ENCODE peak calls at places on chromosomes 12 and 14, in four cellular contexts. Q is bronchial epithelial cell, E is BJ, K is IMR-90. F is an unnamed sample.

GRCh38 chr14:60734465-60735242 is at the start of gene MNAT1:
- DNase-seq in Q (peak), E (peak), K (peak), F (no peak)

GRCh38 chr12:120363274-120363855 is 5.6 kb downstream of the MSI1 start:
- DNase-seq in Q (no peak), E (no peak), K (no peak), F (no peak)

GRCh38 chr14:59090572-59090971 is 97.9 kb upstream of the DAAM1 start:
- DNase-seq in Q (no peak), E (no peak), K (no peak), F (no peak)

GRCh38 chr14:102055181-102055901 is 31.5 kb downstream of the HSP90AA1 start:
- DNase-seq in Q (peak), E (peak), K (peak), F (no peak)

GRCh38 chr14:35400707-35401421 is 3.7 kb downstream of the NFKBIA start:
- DNase-seq in Q (peak), E (no peak), K (no peak), F (no peak)

GRCh38 chr14:21924479-21924878 is 250.9 kb upstream of the OR4E1 start:
- DNase-seq in Q (no peak), E (no peak), K (no peak), F (no peak)

GRCh38 chr12:46783881-46784280 is 41.9 kb downstream of the SLC38A4 start:
- DNase-seq in Q (no peak), E (no peak), K (peak), F (no peak)

GRCh38 chr12:6118891-6119568 is 5.4 kb downstream of the VWF start:
- DNase-seq in Q (no peak), E (no peak), K (no peak), F (no peak)

DNA sequence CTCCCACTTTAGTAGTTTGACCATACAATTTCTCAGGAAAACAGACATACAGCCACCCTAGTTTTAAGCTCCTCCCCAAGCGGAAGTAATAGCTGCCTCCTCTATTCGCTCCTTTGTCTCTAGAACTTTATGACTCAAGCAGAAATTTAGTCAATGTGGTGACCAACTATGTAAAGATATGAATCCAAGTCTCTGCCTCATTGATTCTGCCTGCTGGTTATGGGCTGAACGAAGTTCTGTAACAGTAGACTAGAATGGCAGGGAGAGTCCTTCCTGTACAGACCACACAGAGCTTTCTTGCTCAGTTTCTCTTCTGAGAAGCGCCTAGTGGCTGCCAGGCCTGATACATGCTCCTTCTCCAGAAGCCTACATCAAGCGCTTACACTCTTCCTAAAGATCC is 19.1 kb downstream of the KICS2 start:
- DNase-seq in Q (no peak), E (no peak), K (no peak), F (no peak)
- TF ChIP-seq CTCF in Q (no peak), E (no peak), K (no peak), F (no peak)

GRCh38 chr12:59370933-59371332 is 224.9 kb upstream of the SLC16A7 start:
- DNase-seq in Q (peak), E (no peak), K (no peak), F (no peak)

GRCh38 chr12:59375633-59376032 is 220.2 kb upstream of the SLC16A7 start:
- DNase-seq in Q (no peak), E (no peak), K (no peak), F (no peak)

GRCh38 chr12:59374783-59375182 is 221.0 kb upstream of the SLC16A7 start:
- DNase-seq in Q (no peak), E (no peak), K (no peak), F (no peak)

GRCh38 chr12:59372971-59373370 is 222.9 kb upstream of the SLC16A7 start:
- DNase-seq in Q (peak), E (no peak), K (peak), F (no peak)
- TF ChIP-seq CTCF in Q (peak), E (peak), K (peak), F (peak)

GRCh38 chr14:106277503-106277902 is 751.1 kb downstream of the TMEM121 start:
- DNase-seq in Q (no peak), E (no peak), K (no peak), F (no peak)
- TF ChIP-seq CTCF in Q (no peak), E (no peak), K (no peak), F (peak)

DNA sequence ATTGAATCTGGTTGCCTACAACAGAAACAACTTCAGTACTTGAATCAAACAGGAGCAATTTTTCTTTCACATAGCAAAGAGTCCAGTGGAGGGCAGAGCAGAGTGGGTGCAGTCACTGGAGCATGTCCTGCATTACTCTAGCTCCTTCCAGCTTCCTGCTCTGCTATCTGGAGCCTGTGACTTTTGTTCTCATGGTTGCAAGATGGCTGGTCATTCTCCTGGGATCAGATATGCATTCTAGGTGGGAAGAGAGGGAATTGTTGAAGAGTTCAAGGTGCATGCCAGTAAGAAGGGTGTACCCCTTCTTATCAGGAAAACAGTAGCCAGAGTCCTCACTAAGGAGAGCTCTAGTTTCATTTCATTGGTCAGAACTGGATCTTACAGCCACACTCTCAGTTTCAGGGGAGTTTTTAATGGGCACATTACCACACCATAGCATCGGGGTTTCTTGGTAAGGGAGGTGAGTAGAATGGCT is 8.0 kb downstream of the IFT43 start:
- DNase-seq in Q (no peak), E (no peak), K (no peak), F (no peak)
- TF ChIP-seq CTCF in Q (no peak), E (no peak), K (no peak), F (peak)

GRCh38 chr12:21613931-21614330 is 9.3 kb upstream of the GYS2 start:
- DNase-seq in Q (peak), E (no peak), K (no peak), F (no peak)
- TF ChIP-seq CTCF in Q (peak), E (no peak), K (no peak), F (no peak)

GRCh38 chr14:105021656-105022275 is 883 bp upstream of the CDCA4 start:
- DNase-seq in Q (no peak), E (no peak), K (peak), F (no peak)
- TF ChIP-seq CTCF in Q (peak), E (no peak), K (no peak), F (peak)

GRCh38 chr12:131131808-131132117 is 178.1 kb downstream of the ADGRD1 start:
- DNase-seq in Q (no peak), E (no peak), K (no peak), F (no peak)
- TF ChIP-seq CTCF in Q (no peak), E (no peak), K (no peak), F (no peak)